ENCODE peak calls at places on chromosomes 6 and 20, in seven cellular contexts. O is dorsolateral prefrontal cortex, Z is EL, G is WTC11, E is fibroblast of mammary gland, Y is BJ, N is OCI-LY7. R is an unnamed sample.

GRCh38 chr20:43409041-43409913 is 48.4 kb upstream of the SRSF6 start:
- DNase-seq in N (peak), Y (no peak), G (peak), E (peak), O (no peak), Z (peak), R (no peak)

GRCh38 chr6:136087986-136088385 is 162.1 kb downstream of the MTFR2 start:
- DNase-seq in G (no peak), Z (peak), Y (no peak), O (no peak), N (no peak), E (peak), R (no peak)

GRCh38 chr6:8383584-8383983 is 51.8 kb downstream of the SLC35B3 start:
- DNase-seq in Y (no peak), O (no peak), E (no peak), Z (no peak), N (no peak), G (peak), R (no peak)

GRCh38 chr6:157325069-157325805 is 1.9 kb upstream of the TMEM242 start:
- DNase-seq in E (no peak), Y (no peak), N (no peak), G (no peak), O (no peak), Z (peak), R (no peak)

GRCh38 chr6:169905041-169905807 is 153.8 kb downstream of the ERMARD start:
- DNase-seq in G (no peak), Y (peak), Z (peak), O (no peak), E (peak), N (no peak), R (no peak)

GRCh38 chr6:51382838-51383237 is 564.2 kb downstream of the TFAP2B start:
- DNase-seq in E (no peak), G (no peak), O (no peak), Y (no peak), N (no peak), Z (no peak), R (no peak)

GRCh38 chr6:14079433-14079832 is 38.1 kb upstream of the CD83 start:
- DNase-seq in G (no peak), O (no peak), Y (no peak), Z (no peak), E (no peak), N (no peak), R (no peak)

GRCh38 chr20:22619272-22619671 is 34.9 kb upstream of the FOXA2 start:
- DNase-seq in Y (no peak), N (no peak), Z (no peak), O (no peak), G (no peak), E (no peak), R (no peak)

GRCh38 chr6:24431045-24431451 is 28.3 kb downstream of the MRS2 start:
- DNase-seq in O (no peak), Z (peak), Y (no peak), N (peak), E (peak), G (no peak), R (no peak)

GRCh38 chr6:142275146-142276006 is 26.4 kb upstream of the ADGRG6 start:
- DNase-seq in N (no peak), O (no peak), E (no peak), G (no peak), Y (no peak), Z (peak), R (no peak)

GRCh38 chr6:153056308-153056707 is 53.8 kb upstream of the MTRF1L start:
- DNase-seq in O (no peak), Y (no peak), N (no peak), G (no peak), E (no peak), Z (no peak), R (no peak)

GRCh38 chr6:12335131-12335527 is 45.0 kb downstream of the EDN1 start:
- DNase-seq in O (no peak), Y (no peak), Z (no peak), N (no peak), G (no peak), E (no peak), R (no peak)

GRCh38 chr6:115666997-115667396 is 393.7 kb downstream of the FRK start:
- DNase-seq in G (no peak), Y (no peak), E (no peak), Z (no peak), N (no peak), O (no peak), R (no peak)

GRCh38 chr20:18666803-18667460 is 79.1 kb downstream of the DTD1 start:
- DNase-seq in E (peak), Z (no peak), Y (no peak), N (no peak), O (no peak), G (no peak), R (no peak)

GRCh38 chr6:153493501-153493900 is 362.4 kb upstream of the RGS17 start:
- DNase-seq in O (no peak), Y (no peak), E (no peak), N (no peak), Z (no peak), G (no peak), R (no peak)

GRCh38 chr6:110646951-110647910 is 168.0 kb downstream of the CDK19 start:
- DNase-seq in O (no peak), G (peak), E (no peak), Y (no peak), N (no peak), Z (no peak), R (no peak)

GRCh38 chr20:41145821-41146620 is 8.7 kb downstream of the PLCG1 start:
- DNase-seq in Z (no peak), G (no peak), E (peak), O (peak), N (peak), Y (no peak), R (no peak)

GRCh38 chr20:2698912-2699311 is 6.3 kb downstream of the EBF4 start:
- DNase-seq in Y (no peak), O (no peak), Z (no peak), N (no peak), E (no peak), G (no peak), R (no peak)

GRCh38 chr6:3804981-3805380 is 44.2 kb upstream of the FAM50B start:
- DNase-seq in G (no peak), N (no peak), Z (peak), Y (no peak), E (no peak), O (no peak), R (no peak)

GRCh38 chr6:136037246-136037884 is 185.9 kb downstream of the PDE7B start:
- DNase-seq in N (no peak), Z (peak), E (peak), G (no peak), O (no peak), Y (no peak), R (peak)

GRCh38 chr20:54416770-54417169 is 58.6 kb upstream of the DOK5 start:
- DNase-seq in Z (no peak), E (no peak), N (no peak), G (no peak), Y (no peak), O (no peak), R (no peak)

GRCh38 chr6:123945386-123945785 is 141.7 kb downstream of the NKAIN2 start:
- DNase-seq in N (no peak), Y (no peak), E (no peak), Z (no peak), O (no peak), G (no peak), R (no peak)

GRCh38 chr20:38635721-38636285 is 34.2 kb downstream of the ARHGAP40 start:
- DNase-seq in N (peak), Y (no peak), E (peak), O (no peak), Z (peak), G (no peak), R (no peak)

GRCh38 chr6:152948150-152948768 is 34.6 kb downstream of the FBXO5 start:
- DNase-seq in E (peak), O (no peak), Y (no peak), Z (peak), G (no peak), N (peak), R (no peak)

GRCh38 chr20:59087829-59088433 is 45.3 kb upstream of the PRELID3B start:
- DNase-seq in E (peak), O (peak), N (peak), G (peak), Z (peak), Y (no peak), R (peak)

GRCh38 chr6:7467007-7467897 is 74.2 kb upstream of the DSP start:
- DNase-seq in Z (no peak), Y (no peak), O (no peak), G (no peak), E (no peak), N (no peak), R (no peak)

GRCh38 chr6:4776493-4776966 is 326 bp downstream of the CDYL start:
- DNase-seq in G (peak), Z (no peak), O (no peak), N (peak), Y (no peak), E (no peak), R (no peak)

GRCh38 chr20:32098786-32099185 is 10.7 kb upstream of the TM9SF4 start:
- DNase-seq in Z (no peak), O (no peak), E (no peak), Y (no peak), G (no peak), N (no peak), R (no peak)

GRCh38 chr6:158040051-158040803 is 58.6 kb downstream of the SYNJ2 start:
- DNase-seq in N (no peak), Z (peak), O (no peak), Y (peak), E (peak), G (no peak), R (no peak)

GRCh38 chr20:43590036-43590391 is 723 bp upstream of the IFT52 start:
- DNase-seq in E (no peak), N (peak), O (peak), Y (no peak), Z (no peak), G (peak), R (peak)

GRCh38 chr6:132860254-132860653 is 45.9 kb downstream of the RPS12 start:
- DNase-seq in O (no peak), Y (no peak), Z (no peak), N (no peak), G (no peak), E (no peak), R (no peak)

GRCh38 chr6:52612336-52613096 is 35.7 kb upstream of the TRAM2 start:
- DNase-seq in Z (peak), E (no peak), G (no peak), N (no peak), O (no peak), Y (no peak), R (no peak)

GRCh38 chr6:90263653-90264052 is 33.0 kb downstream of the BACH2 start:
- DNase-seq in O (no peak), G (no peak), Y (peak), N (no peak), E (peak), Z (peak), R (no peak)

GRCh38 chr6:154169193-154169847 is 130.3 kb downstream of the OPRM1 start:
- DNase-seq in Y (no peak), N (no peak), E (no peak), G (no peak), Z (no peak), O (peak), R (no peak)

GRCh38 chr6:7000825-7001777 is 106.7 kb upstream of the RREB1 start:
- DNase-seq in E (peak), Z (no peak), N (no peak), G (no peak), O (no peak), Y (no peak), R (no peak)

GRCh38 chr6:87730310-87730709 is 28.3 kb upstream of the AKIRIN2 start:
- DNase-seq in Z (no peak), O (peak), Y (no peak), E (peak), N (no peak), G (no peak), R (no peak)

GRCh38 chr20:17612975-17613327 is 43.1 kb downstream of the DSTN start:
- DNase-seq in Y (no peak), G (no peak), O (no peak), N (no peak), Z (no peak), E (no peak), R (no peak)

GRCh38 chr20:6038256-6038655 is 15.6 kb downstream of the LRRN4 start:
- DNase-seq in E (no peak), O (no peak), Z (no peak), Y (no peak), N (no peak), G (no peak), R (no peak)

R was measured in stimulated activated naive B cell treated with anti-CD40 and anti-IgM and Interleukin-4, amounts not matched to agents 10 μg/mL and 1 μg/mL and 100 μg/mL, for 72 hours.